ENCODE peak calls at places on chromosomes 2 and 18, in nine cellular contexts. A is right cardiac atrium, C is mammary epithelial cell, G is Karpas-422, Q is tibial artery, Y is left lung, X is HepG2, W is left ventricle myocardium inferior, K is heart left ventricle. B is an unnamed sample.

GRCh38 chr2:217067787-217068186 is 207.9 kb upstream of the TNP1 start:
- DNase-seq in C (no peak), Y (no peak), K (no peak), G (no peak), W (no peak), X (no peak), A (no peak), Q (no peak), B (no peak)

GRCh38 chr2:139556789-139557188 is 776.6 kb upstream of the NXPH2 start:
- DNase-seq in Y (no peak), A (no peak), G (no peak), X (no peak), W (no peak), C (no peak), Q (no peak), K (no peak), B (no peak)

GRCh38 chr18:11726556-11726955 is 37.5 kb downstream of the GNAL start:
- DNase-seq in A (no peak), X (no peak), K (no peak), C (peak; percentile 87), Q (no peak), G (no peak), Y (no peak), W (no peak), B (no peak)

GRCh38 chr18:7770903-7771302 is 203.8 kb downstream of the PTPRM start:
- DNase-seq in K (no peak), X (no peak), G (no peak), Q (no peak), Y (no peak), A (no peak), W (no peak), C (no peak), B (no peak)

GRCh38 chr2:174631009-174631981 is 33.7 kb upstream of the WIPF1 start:
- DNase-seq in Q (no peak), A (no peak), K (no peak), W (no peak), X (no peak), Y (no peak), C (no peak), G (no peak), B (no peak)

GRCh38 chr2:239916205-239917127 is 108.7 kb downstream of the NDUFA10 start:
- DNase-seq in X (no peak), G (no peak), K (peak; percentile 46), W (no peak), C (no peak), Q (no peak), Y (no peak), A (no peak), B (peak; percentile 7)

GRCh38 chr2:95231723-95232122 is 24.4 kb downstream of the ZNF892 start:
- DNase-seq in Q (no peak), G (peak; percentile 88), X (peak; percentile 85), K (no peak), W (peak; percentile 17), Y (no peak), A (no peak), C (peak; percentile 57), B (peak; percentile 77)

GRCh38 chr2:40455661-40456060 is 3.8 kb upstream of the SLC8A1 start:
- DNase-seq in C (peak; percentile 28), Y (peak; percentile 53), K (peak; percentile 61), W (no peak), A (no peak), G (no peak), Q (no peak), X (no peak), B (no peak)

GRCh38 chr18:60892855-60893254 is 440.4 kb upstream of the CDH20 start:
- DNase-seq in A (no peak), C (peak; percentile 96), K (no peak), X (peak; percentile 45), Y (no peak), G (no peak), W (no peak), Q (no peak), B (no peak)

GRCh38 chr2:10417551-10418335 is 30.4 kb downstream of the ODC1 start:
- DNase-seq in C (no peak), Y (no peak), W (no peak), A (no peak), Q (no peak), G (no peak), X (no peak), K (no peak), B (no peak)

GRCh38 chr2:240974771-240975572 is 23.4 kb upstream of the SNED1 start:
- DNase-seq in A (no peak), W (peak; percentile 2), K (no peak), G (no peak), C (no peak), Q (no peak), Y (no peak), X (no peak), B (no peak)

GRCh38 chr18:49020129-49020528 is 69.4 kb upstream of the SMAD7 start:
- DNase-seq in G (no peak), W (no peak), Q (no peak), A (no peak), K (no peak), Y (no peak), C (no peak), X (no peak), B (no peak)

GRCh38 chr2:54053830-54054229 is 61.6 kb upstream of the ACYP2 start:
- DNase-seq in W (no peak), K (no peak), Q (no peak), X (no peak), G (no peak), C (no peak), A (no peak), Y (no peak), B (no peak)

GRCh38 chr18:38611036-38611964 is 1045.7 kb upstream of the CELF4 start:
- DNase-seq in X (no peak), G (no peak), Q (no peak), A (peak; percentile 35), W (no peak), Y (no peak), C (no peak), K (no peak), B (no peak)

GRCh38 chr2:127098711-127099110 is 8.2 kb downstream of the BIN1 start:
- DNase-seq in G (no peak), Q (no peak), X (no peak), W (no peak), C (no peak), A (no peak), Y (peak; percentile 67), K (no peak), B (no peak)

GRCh38 chr2:216287251-216287650 is 85.0 kb downstream of the MARCHF4 start:
- DNase-seq in Q (no peak), W (no peak), K (no peak), X (peak; percentile 67), C (no peak), Y (no peak), A (no peak), G (no peak), B (no peak)

GRCh38 chr2:186098821-186099220 is 360.2 kb downstream of the FSIP2 start:
- DNase-seq in G (no peak), X (no peak), K (no peak), C (peak; percentile 5), Y (no peak), Q (no peak), A (no peak), W (no peak), B (no peak)

GRCh38 chr2:231568785-231569435 is 23.8 kb upstream of the TEX44 start:
- DNase-seq in X (no peak), Q (no peak), G (no peak), A (no peak), Y (peak; percentile 17), W (no peak), C (no peak), K (peak; percentile 51), B (no peak)

DNA sequence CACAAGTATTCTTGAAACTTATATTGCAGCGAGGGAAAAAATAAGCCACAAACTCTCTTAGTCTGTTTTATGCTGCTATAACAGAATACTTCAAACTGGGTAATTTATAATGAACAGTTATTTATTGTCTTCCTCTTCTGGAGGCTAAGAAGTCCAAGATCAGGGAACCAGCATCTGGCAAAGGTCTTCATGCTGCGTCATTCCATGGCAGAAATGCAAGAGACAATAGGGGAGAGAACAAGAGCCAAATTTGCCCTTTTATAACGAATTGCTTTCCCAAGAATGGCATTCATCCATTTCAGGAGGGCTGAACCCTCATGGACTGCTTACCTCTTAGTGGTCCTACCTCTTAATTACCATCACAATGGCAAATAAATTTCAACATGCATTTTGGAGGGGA is 46.5 kb downstream of the MAPRE2 start:
- DNase-seq in Y (no peak), A (no peak), K (no peak), X (no peak), G (no peak), Q (no peak), W (no peak), C (no peak), B (no peak)
- H3K4me1 ChIP-seq in Y (no peaks in the 10 kb centered on the region), A (peaks cover 4% of the 10 kb centered on the region), K (peaks cover 74% of the 10 kb centered on the region), X (peaks cover 46% of the 10 kb centered on the region), G (peaks cover 21% of the 10 kb centered on the region), Q (peaks cover 19% of the 10 kb centered on the region), W (peaks cover 89% of the 10 kb centered on the region), C (no peaks in the 10 kb centered on the region), B (peaks cover 5% of the 10 kb centered on the region)

DNA sequence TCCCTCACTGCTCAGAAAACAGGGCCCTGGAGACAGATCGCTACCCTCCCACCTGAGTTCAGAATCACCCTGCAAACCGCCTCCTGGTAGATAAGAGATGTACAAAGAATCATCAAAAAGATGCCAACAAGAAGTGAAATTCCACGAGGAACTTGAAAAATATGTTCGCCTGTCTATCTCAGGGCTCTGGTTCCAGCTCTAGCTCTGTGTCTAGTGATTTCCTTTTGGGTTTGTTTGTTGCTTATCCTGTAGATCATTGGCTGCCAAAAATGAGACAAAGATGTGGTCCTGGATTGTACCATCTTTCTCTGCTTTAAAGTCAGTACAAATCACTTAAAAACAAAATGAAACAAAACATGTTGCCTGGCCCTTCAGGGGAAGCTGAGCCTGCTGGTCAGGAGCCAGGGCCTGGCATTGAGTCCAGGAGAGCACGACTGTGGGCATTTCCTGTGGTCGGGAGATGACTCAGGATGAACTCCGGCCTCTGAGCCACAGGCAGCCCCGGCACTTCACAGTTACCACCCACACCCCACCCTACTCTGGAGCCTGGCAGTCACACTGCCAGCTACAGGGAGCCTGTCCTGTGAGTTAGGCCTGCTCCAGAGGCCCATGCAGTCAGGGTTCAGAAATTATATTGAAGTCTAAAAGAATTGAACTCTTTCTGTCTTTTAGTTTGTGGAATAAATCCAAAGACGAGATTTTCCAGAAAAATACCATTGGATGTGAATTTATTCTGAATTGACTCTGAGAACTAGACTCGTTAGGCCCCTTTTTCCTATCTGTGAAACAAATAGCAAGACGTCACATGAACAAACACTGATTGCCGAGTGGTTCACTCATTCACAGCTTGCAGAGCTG is 8.0 kb upstream of the ITGB6 start:
- DNase-seq in K (peak; percentile 75), Y (peak; percentile 89), Q (peak; percentile 74), G (no peak), X (peak; percentile 70), C (peak; percentile 98), A (peak; percentile 85), W (peak; percentile 42), B (peak; percentile 24)
- H3K27ac ChIP-seq in K (peak overlapping the region; percentile 0), Y (peak overlapping the region; percentile 52), Q (peak overlapping the region; percentile 72), G (no peak overlapping the region), X (no peak overlapping the region), C (peak overlapping the region; percentile 97), A (peak overlapping the region; percentile 42), W (peak overlapping the region; percentile 51), B (no peak overlapping the region)

GRCh38 chr18:63346471-63347183 is 20.4 kb downstream of the KDSR start:
- DNase-seq in Q (no peak), A (no peak), Y (no peak), G (no peak), K (no peak), C (peak; percentile 77), X (no peak), W (no peak), B (peak; percentile 23)
- H3K4me1 ChIP-seq in Q (no peaks in the 10 kb centered on the region), A (peaks cover 9% of the 10 kb centered on the region), Y (no peaks in the 10 kb centered on the region), G (peaks cover 19% of the 10 kb centered on the region), K (peaks cover 22% of the 10 kb centered on the region), C (peaks cover 34% of the 10 kb centered on the region), X (peaks cover 19% of the 10 kb centered on the region), W (peaks cover 36% of the 10 kb centered on the region), B (peaks cover 13% of the 10 kb centered on the region)

GRCh38 chr2:203682688-203683130 is 23.7 kb upstream of the CD28 start:
- DNase-seq in Y (no peak), A (no peak), G (peak; percentile 9), K (no peak), Q (peak; percentile 41), C (peak; percentile 86), W (no peak), X (no peak), B (no peak)
- H3K27ac ChIP-seq in Y (peak overlapping the region; percentile 74), A (peak overlapping the region; percentile 88), G (no peak overlapping the region), K (peak overlapping the region; percentile 87), Q (peak overlapping the region; percentile 79), C (peak overlapping the region; percentile 97), W (peak overlapping the region; percentile 90), X (no peak overlapping the region), B (peak overlapping the region; percentile 36)

B was measured in testis.